ENCODE peak calls at places on chromosomes 5 and 9, in four cellular contexts. L is IMR-90, W is H1, R is K562. T is an unnamed sample.

GRCh38 chr5:10632110-10632903 is 68.4 kb downstream of the ANKRD33B start:
- DNase-seq in L (peak), W (no peak), R (no peak), T (peak)

GRCh38 chr9:90078988-90079457 is 474.2 kb downstream of the GADD45G start:
- DNase-seq in L (no peak), W (no peak), R (no peak), T (peak)

GRCh38 chr5:172437445-172438303 is 16.7 kb downstream of the SH3PXD2B start:
- DNase-seq in L (peak), W (no peak), R (no peak), T (no peak)

GRCh38 chr9:38644601-38645000 is 24.2 kb upstream of the ANKRD18A start:
- DNase-seq in L (no peak), W (no peak), R (no peak), T (no peak)

GRCh38 chr5:61163905-61164304 is 1.6 kb upstream of the SMIM15 start:
- DNase-seq in L (no peak), W (no peak), R (no peak), T (no peak)

GRCh38 chr5:40991168-40991980 is 79.8 kb downstream of the MROH2B start:
- DNase-seq in L (peak), W (no peak), R (no peak), T (no peak)

GRCh38 chr5:2038337-2039179 is 155.8 kb upstream of the IRX4 start:
- DNase-seq in L (peak), W (peak), R (peak), T (no peak)

GRCh38 chr5:127092690-127093089 is 19.4 kb upstream of the C5orf63 start:
- DNase-seq in L (peak), W (no peak), R (no peak), T (no peak)

GRCh38 chr5:179312557-179313235 is 32.6 kb downstream of the ADAMTS2 start:
- DNase-seq in L (peak), W (no peak), R (no peak), T (no peak)

GRCh38 chr5:142847898-142848790 is 78.0 kb downstream of the ARHGAP26 start:
- DNase-seq in L (peak), W (no peak), R (no peak), T (no peak)

GRCh38 chr9:18855636-18856035 is 177.4 kb downstream of the SAXO1 start:
- DNase-seq in L (no peak), W (no peak), R (no peak), T (no peak)

GRCh38 chr5:168415971-168416370 is 70.3 kb upstream of the RARS1 start:
- DNase-seq in L (no peak), W (no peak), R (no peak), T (no peak)

GRCh38 chr9:8845808-8846207 is 1046.2 kb upstream of the DMAC1 start:
- DNase-seq in L (no peak), W (no peak), R (no peak), T (no peak)

GRCh38 chr5:35789732-35790461 is 66.8 kb upstream of the IL7R start:
- DNase-seq in L (no peak), W (no peak), R (no peak), T (no peak)

GRCh38 chr5:81835813-81836458 is 85.0 kb upstream of the SSBP2 start:
- DNase-seq in L (peak), W (no peak), R (no peak), T (no peak)

GRCh38 chr5:378301-378891 is 56.9 kb downstream of the AHRR start:
- DNase-seq in L (peak), W (peak), R (no peak), T (no peak)

GRCh38 chr9:73348485-73348884 is 196.8 kb downstream of the ANXA1 start:
- DNase-seq in L (no peak), W (no peak), R (no peak), T (no peak)

GRCh38 chr9:136171009-136171800 is 33.7 kb downstream of the LHX3 start:
- DNase-seq in L (no peak), W (no peak), R (no peak), T (no peak)

GRCh38 chr9:70802206-70802605 is 319.2 kb downstream of the TRPM3 start:
- DNase-seq in L (no peak), W (no peak), R (no peak), T (no peak)

GRCh38 chr5:142432961-142433360 is 108.1 kb upstream of the SPRY4 start:
- DNase-seq in L (no peak), W (no peak), R (no peak), T (no peak)

GRCh38 chr5:94010814-94011213 is 269.4 kb upstream of the POU5F2 start:
- DNase-seq in L (peak), W (no peak), R (no peak), T (no peak)

GRCh38 chr5:75050415-75050814 is 1.9 kb downstream of the GCNT4 start:
- DNase-seq in L (no peak), W (peak), R (peak), T (no peak)

GRCh38 chr5:56816546-56817081 is 1.3 kb downstream of the MAP3K1 start:
- DNase-seq in L (peak), W (no peak), R (peak), T (no peak)

GRCh38 chr5:139251695-139252288 is 41.7 kb upstream of the MATR3 start:
- DNase-seq in L (peak), W (no peak), R (no peak), T (no peak)

GRCh38 chr5:1725641-1726468 is 73.8 kb downstream of the MRPL36 start:
- DNase-seq in L (no peak), W (peak), R (no peak), T (no peak)

GRCh38 chr5:78360674-78361225 is 333 bp downstream of the SCAMP1 start:
- DNase-seq in L (no peak), W (peak), R (peak), T (no peak)

GRCh38 chr5:141850183-141850768 is 27.9 kb downstream of the PCDH1 start:
- DNase-seq in L (peak), W (no peak), R (peak), T (no peak)

GRCh38 chr9:113587471-113588031 is 124.0 kb downstream of the RGS3 start:
- DNase-seq in L (peak), W (peak), R (peak), T (no peak)

GRCh38 chr9:36739538-36740116 is 166.9 kb downstream of the MELK start:
- DNase-seq in L (no peak), W (no peak), R (no peak), T (no peak)

GRCh38 chr5:150303070-150303595 is 428 bp upstream of the ARSI start:
- DNase-seq in L (peak), W (no peak), R (no peak), T (no peak)

GRCh38 chr9:34501889-34502425 is 20.8 kb downstream of the ENHO start:
- DNase-seq in L (peak), W (no peak), R (no peak), T (no peak)

GRCh38 chr9:133990366-133991210 is 1.5 kb downstream of the VAV2 start:
- DNase-seq in L (peak), W (no peak), R (no peak), T (no peak)

GRCh38 chr5:63053019-63053638 is 474.5 kb downstream of the LRRC70 start:
- DNase-seq in L (no peak), W (no peak), R (no peak), T (no peak)

GRCh38 chr5:74865293-74865798 is 841 bp downstream of the FAM169A start:
- DNase-seq in L (no peak), W (no peak), R (no peak), T (no peak)

GRCh38 chr9:91515074-91515687 is 91.5 kb upstream of the NFIL3 start:
- DNase-seq in L (peak), W (no peak), R (peak), T (peak)

GRCh38 chr9:83266618-83267543 is 203.9 kb upstream of the RASEF start:
- DNase-seq in L (no peak), W (no peak), R (no peak), T (no peak)

GRCh38 chr9:76414656-76415055 is 20.4 kb upstream of the RFK start:
- DNase-seq in L (peak), W (no peak), R (no peak), T (peak)

GRCh38 chr5:103433216-103433615 is 129.4 kb downstream of the NUDT12 start:
- DNase-seq in L (peak), W (no peak), R (no peak), T (no peak)

GRCh38 chr9:125428515-125429467 is 167.2 kb downstream of the GAPVD1 start:
- DNase-seq in L (no peak), W (no peak), R (no peak), T (no peak)

GRCh38 chr9:125426926-125427325 is 165.3 kb downstream of the GAPVD1 start:
- DNase-seq in L (no peak), W (no peak), R (no peak), T (no peak)

GRCh38 chr9:125429476-125430160 is 168.0 kb downstream of the GAPVD1 start:
- DNase-seq in L (no peak), W (no peak), R (no peak), T (no peak)

GRCh38 chr9:125427556-125427955 is 165.9 kb downstream of the GAPVD1 start:
- DNase-seq in L (no peak), W (no peak), R (no peak), T (no peak)

DNA sequence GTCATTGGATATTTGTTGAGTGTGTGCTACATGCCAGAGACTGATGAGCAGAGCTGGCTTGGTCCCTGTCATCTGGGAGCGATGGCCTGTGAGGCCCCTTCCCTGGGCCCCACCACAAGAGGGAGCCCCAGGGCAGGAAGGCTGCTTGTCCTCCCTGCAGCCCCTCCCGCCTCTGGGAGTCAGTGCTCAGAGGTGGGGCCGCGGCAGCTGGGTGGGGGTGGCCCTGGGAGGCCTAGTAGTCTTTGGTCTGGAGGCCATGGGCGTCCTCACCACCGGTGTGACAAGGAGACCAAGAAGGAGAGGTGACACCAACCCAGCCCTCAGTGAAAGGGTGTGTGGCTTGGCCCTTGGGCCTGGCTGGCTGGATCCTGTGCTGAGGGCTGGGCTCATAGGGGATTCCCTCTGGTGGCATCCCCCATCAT is 166.4 kb downstream of the GAPVD1 start:
- DNase-seq in L (no peak), W (peak), R (peak), T (no peak)
- TF ChIP-seq CHD1 in L (no peak), W (no peak), R (no peak), T (no peak)

DNA sequence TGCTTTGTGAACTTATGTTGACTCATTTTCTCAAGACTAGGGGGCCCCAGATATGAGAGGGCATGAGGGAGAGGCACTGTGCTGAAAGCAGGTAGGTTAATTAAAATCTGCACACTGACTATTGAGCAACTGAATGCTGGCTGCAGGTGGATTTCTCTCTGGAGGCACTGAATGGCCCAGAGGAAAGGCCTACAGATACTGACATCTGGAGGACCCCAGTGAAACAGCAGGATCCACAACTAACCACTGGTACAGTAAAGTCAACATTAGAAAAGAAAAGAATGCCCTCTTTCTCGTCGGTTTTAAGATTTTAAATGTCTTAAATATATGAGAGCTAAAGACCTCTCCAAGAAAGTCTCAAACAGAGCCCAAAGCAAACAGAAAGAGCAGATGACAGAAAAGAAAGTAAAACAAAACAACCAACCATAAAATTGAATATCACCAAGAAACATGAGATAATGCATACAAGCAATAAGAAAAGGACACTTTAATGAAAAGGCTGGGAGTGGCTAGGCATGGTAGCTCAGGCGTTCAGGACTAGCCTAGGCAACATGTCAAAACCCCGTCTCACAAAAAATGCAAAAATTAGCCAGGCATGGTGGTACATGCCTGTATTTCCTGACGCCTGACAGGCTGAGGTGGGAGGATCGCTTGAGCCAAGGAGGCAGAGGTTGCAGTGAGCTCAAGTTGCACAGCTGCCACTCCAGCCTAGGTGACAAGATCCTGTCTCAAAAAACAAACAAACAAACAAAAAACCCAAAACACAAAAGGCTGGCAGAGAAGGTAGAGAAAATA is 43.3 kb downstream of the PUM3 start:
- DNase-seq in L (peak), W (no peak), R (no peak), T (no peak)
- TF ChIP-seq CHD1 in L (no peak), W (no peak), R (no peak), T (no peak)

DNA sequence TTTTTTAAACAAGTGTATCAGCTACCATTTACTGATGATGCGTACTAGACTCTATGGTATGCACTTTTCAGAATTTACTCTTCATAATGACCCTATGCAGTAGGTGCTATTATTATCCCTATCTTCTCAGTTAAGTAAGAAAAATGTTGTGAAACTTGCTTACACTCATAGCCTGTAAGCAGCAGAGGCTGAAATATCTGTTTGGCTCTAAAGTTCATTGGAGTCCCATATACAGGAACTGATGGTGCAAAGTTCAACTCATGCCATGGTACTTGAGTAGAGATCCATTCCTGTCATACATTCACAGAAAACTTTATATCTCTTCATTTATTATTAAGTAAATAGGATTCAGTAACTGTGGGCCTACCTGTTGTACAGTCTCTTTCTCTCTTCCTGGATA is 41.4 kb upstream of the CCDC112 start:
- DNase-seq in L (no peak), W (no peak), R (no peak), T (no peak)
- TF ChIP-seq CHD1 in L (no peak), W (no peak), R (no peak), T (no peak)

GRCh38 chr5:146514575-146514974 is 1.4 kb downstream of the GPR151 start:
- DNase-seq in L (no peak), W (no peak), R (no peak), T (no peak)
- TF ChIP-seq CHD1 in L (no peak), W (no peak), R (no peak), T (no peak)

GRCh38 chr5:165919196-165919595 is 2372.2 kb upstream of the WWC1 start:
- DNase-seq in L (no peak), W (no peak), R (no peak), T (no peak)
- TF ChIP-seq CHD1 in L (no peak), W (no peak), R (no peak), T (no peak)